ENCODE peak calls at places on chromosomes 6 and 20, in six cellular contexts. C is stomach, J is left lung, L is uterus, P is Peyer's patch, S is esophagus muscularis mucosa. K is an unnamed sample. For H3K27me3 and H3K36me3, the result is how much of the 10 kb centered on the place peaks cover.

GRCh38 chr20:10922941-10923340 is 249.1 kb upstream of the JAG1 start:
- DNase-seq in C (no peak), J (no peak), L (no peak), P (no peak), S (no peak), K (no peak)

GRCh38 chr6:71486466-71486865 is 197.9 kb downstream of the OGFRL1 start:
- DNase-seq in C (no peak), J (no peak), L (no peak), P (no peak), S (no peak), K (no peak)

GRCh38 chr6:55980627-55981211 is 105.3 kb upstream of the BMP5 start:
- DNase-seq in C (no peak), J (no peak), L (no peak), P (no peak), S (no peak), K (no peak)

GRCh38 chr6:7914991-7915789 is 4.6 kb upstream of the TXNDC5 start:
- DNase-seq in C (no peak), J (no peak), L (peak), P (no peak), S (no peak), K (peak)

GRCh38 chr6:154805288-154805911 is 72.2 kb downstream of the SCAF8 start:
- DNase-seq in C (no peak), J (no peak), L (no peak), P (no peak), S (no peak), K (no peak)

GRCh38 chr6:139325003-139325600 is 33.3 kb upstream of the TXLNB start:
- DNase-seq in C (no peak), J (no peak), L (no peak), P (no peak), S (no peak), K (no peak)

GRCh38 chr20:9974324-9974723 is 60.5 kb upstream of the ANKEF1 start:
- DNase-seq in C (no peak), J (no peak), L (no peak), P (no peak), S (no peak), K (no peak)

GRCh38 chr6:27592481-27593199 is 119.7 kb upstream of the ZNF184 start:
- DNase-seq in C (no peak), J (no peak), L (no peak), P (no peak), S (no peak), K (no peak)

GRCh38 chr20:46090095-46090388 is 280 bp upstream of the NCOA5 start:
- DNase-seq in C (no peak), J (no peak), L (no peak), P (no peak), S (no peak), K (no peak)

GRCh38 chr6:53793318-53793975 is 1.4 kb upstream of the LRRC1 start:
- DNase-seq in C (peak), J (peak), L (peak), P (peak), S (no peak), K (no peak)

GRCh38 chr6:14889172-14889571 is 356.7 kb upstream of the JARID2 start:
- DNase-seq in C (no peak), J (no peak), L (no peak), P (no peak), S (no peak), K (no peak)

GRCh38 chr6:53464942-53465460 is 79.9 kb downstream of the GCLC start:
- DNase-seq in C (no peak), J (no peak), L (peak), P (no peak), S (no peak), K (peak)

GRCh38 chr6:135088818-135089809 is 34.5 kb upstream of the HBS1L start:
- DNase-seq in C (no peak), J (no peak), L (no peak), P (no peak), S (no peak), K (no peak)

DNA sequence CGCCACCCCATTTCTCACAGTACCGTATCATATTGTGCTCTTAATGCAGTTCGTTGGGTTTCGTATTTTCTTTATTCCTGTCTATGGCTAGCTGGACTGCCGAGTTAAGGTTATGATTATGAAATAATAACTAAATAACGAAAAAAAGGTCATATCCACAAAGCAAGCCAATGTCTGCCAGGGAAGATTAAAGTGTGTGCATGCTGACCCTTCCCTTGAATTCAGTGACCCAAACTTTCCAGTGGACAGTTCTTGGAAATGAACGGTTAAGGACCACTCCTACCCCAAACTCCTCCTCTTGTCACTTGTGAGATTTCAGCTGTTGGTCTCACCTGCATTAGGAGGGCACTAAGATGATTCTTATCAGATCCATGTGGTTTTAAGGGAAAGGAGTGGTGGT is 171.6 kb downstream of the ZNF217 start:
- DNase-seq in C (no peak), J (no peak), L (no peak), P (no peak), S (no peak), K (no peak)
- H3K27me3 ChIP-seq in C (under half), J (under half), L (under half), P (under half), S (under half), K (under half)

GRCh38 chr6:168884646-168885086 is 369.0 kb downstream of the THBS2 start:
- DNase-seq in C (peak), J (peak), L (peak), P (peak), S (no peak), K (peak)
- TF ChIP-seq CTCF in C (no peak), J (peak), L (peak), P (peak), S (peak), K (peak)

GRCh38 chr6:34241351-34242215 is 4.9 kb downstream of the HMGA1 start:
- DNase-seq in C (no peak), J (peak), L (peak), P (no peak), S (peak), K (peak)

GRCh38 chr6:34239240-34239825 is 2.7 kb downstream of the HMGA1 start:
- DNase-seq in C (no peak), J (no peak), L (no peak), P (no peak), S (peak), K (no peak)

GRCh38 chr6:34238507-34239239 is 2.0 kb downstream of the HMGA1 start:
- DNase-seq in C (no peak), J (no peak), L (no peak), P (no peak), S (peak), K (peak)

GRCh38 chr6:34240329-34241248 is 3.9 kb downstream of the HMGA1 start:
- DNase-seq in C (no peak), J (peak), L (no peak), P (peak), S (peak), K (peak)

GRCh38 chr6:34239893-34240292 is 3.2 kb downstream of the HMGA1 start:
- DNase-seq in C (no peak), J (no peak), L (no peak), P (no peak), S (no peak), K (no peak)
- H3K36me3 ChIP-seq in C (under half), J (under half), L (under half), P (under half), S (under half), K (under half)

DNA sequence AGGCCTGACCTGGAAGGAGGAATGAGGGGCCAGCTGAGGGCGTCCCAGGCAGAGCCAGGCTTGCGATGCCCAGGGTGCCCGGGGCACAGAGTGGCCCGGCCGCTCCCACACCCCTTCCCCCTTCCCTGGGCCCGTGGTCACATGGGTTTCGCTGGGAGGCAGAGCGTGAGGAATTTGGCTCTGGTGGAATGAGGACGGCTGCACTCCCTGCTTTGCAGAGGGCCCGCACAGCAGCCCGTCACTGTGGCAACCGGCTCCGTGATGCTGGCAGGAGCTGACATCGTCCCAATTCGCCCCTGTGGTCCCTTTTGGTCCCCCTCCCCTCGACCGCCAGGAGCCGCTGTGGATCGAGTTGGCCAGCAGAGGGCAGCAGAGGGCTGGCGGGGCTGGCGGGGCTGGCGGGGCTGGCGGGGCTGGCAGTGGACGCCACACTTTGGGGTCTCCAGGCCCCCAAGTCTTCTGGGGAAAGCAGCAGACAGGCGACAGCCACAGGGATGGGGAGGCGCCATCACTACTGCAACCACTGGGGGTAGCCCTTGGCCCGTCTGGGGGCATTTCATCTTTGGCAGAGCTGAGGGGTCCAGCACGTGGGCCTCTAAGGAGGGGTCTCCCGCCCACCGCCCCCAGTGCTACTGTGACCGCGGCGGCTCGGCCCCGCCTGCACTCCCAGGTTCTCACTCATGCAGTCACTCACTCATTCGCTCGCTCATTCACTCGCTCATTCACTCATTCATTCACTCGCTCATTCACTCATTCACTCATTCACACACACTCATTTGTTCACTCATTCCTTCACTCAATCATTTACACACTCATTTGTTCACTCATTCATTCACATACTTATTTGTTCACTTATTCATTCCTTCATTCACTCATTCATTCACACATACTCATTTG is 49.7 kb upstream of the BHLHE23 start:
- DNase-seq in C (peak), J (peak), L (no peak), P (peak), S (no peak), K (peak)
- H3K27me3 ChIP-seq in C (half or more), J (under half), L (under half), P (under half), S (under half), K (half or more)

GRCh38 chr20:39289316-39289715 is 327.2 kb downstream of the DHX35 start:
- DNase-seq in C (no peak), J (no peak), L (no peak), P (no peak), S (no peak), K (no peak)
- TF ChIP-seq CTCF in C (no peak), J (no peak), L (no peak), P (no peak), S (no peak), K (no peak)

GRCh38 chr20:35502352-35502751 is 27.1 kb downstream of the C20orf173 start:
- DNase-seq in C (no peak), J (no peak), L (no peak), P (no peak), S (no peak), K (no peak)

GRCh38 chr20:35499271-35499670 is 30.2 kb downstream of the C20orf173 start:
- DNase-seq in C (no peak), J (no peak), L (no peak), P (no peak), S (no peak), K (no peak)

GRCh38 chr20:35496481-35496880 is 33.0 kb downstream of the C20orf173 start:
- DNase-seq in C (no peak), J (no peak), L (no peak), P (no peak), S (no peak), K (no peak)

GRCh38 chr20:35497320-35497719 is 32.1 kb downstream of the C20orf173 start:
- DNase-seq in C (no peak), J (no peak), L (peak), P (no peak), S (no peak), K (no peak)

DNA sequence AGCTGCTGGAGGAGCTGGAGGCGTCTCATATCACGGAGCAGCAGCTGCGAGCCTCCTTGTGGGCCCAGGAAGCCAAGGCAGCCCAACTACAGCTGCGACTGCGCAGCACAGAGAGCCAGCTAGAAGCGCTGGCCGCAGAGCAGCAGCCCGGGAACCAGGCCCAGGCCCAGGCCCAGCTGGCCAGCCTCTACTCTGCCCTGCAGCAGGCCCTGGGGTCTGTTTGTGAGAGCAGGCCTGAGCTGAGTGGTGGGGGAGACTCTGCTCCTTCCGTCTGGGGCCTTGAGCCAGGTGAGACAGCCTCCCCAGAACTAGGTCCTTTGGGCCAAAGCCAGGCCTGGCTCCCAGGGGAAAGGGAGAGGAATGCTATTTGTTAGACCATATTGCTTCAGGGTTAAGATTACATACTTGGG is 31.7 kb downstream of the C20orf173 start:
- DNase-seq in C (no peak), J (no peak), L (peak), P (no peak), S (peak), K (peak)
- H3K36me3 ChIP-seq in C (half or more), J (half or more), L (under half), P (half or more), S (half or more), K (half or more)

GRCh38 chr20:42190084-42190483 is 571.9 kb upstream of the CHD6 start:
- DNase-seq in C (no peak), J (no peak), L (no peak), P (no peak), S (no peak), K (no peak)
- H3K27me3 ChIP-seq in C (under half), J (under half), L (under half), P (under half), S (under half), K (under half)

GRCh38 chr6:72963946-72964345 is 261.4 kb downstream of the KHDC1L start:
- DNase-seq in C (no peak), J (no peak), L (no peak), P (no peak), S (no peak), K (no peak)
- TF ChIP-seq CTCF in C (no peak), J (no peak), L (no peak), P (no peak), S (no peak), K (no peak)

GRCh38 chr6:36078159-36078558 is 50.6 kb downstream of the MAPK14 start:
- DNase-seq in C (no peak), J (no peak), L (no peak), P (no peak), S (no peak), K (no peak)

GRCh38 chr6:36082318-36082717 is 48.0 kb upstream of the MAPK13 start:
- DNase-seq in C (no peak), J (no peak), L (no peak), P (no peak), S (no peak), K (no peak)

GRCh38 chr6:36076178-36077088 is 48.8 kb downstream of the MAPK14 start:
- DNase-seq in C (no peak), J (no peak), L (no peak), P (no peak), S (no peak), K (no peak)

GRCh38 chr6:36083446-36083845 is 46.9 kb upstream of the MAPK13 start:
- DNase-seq in C (no peak), J (no peak), L (no peak), P (no peak), S (no peak), K (no peak)

DNA sequence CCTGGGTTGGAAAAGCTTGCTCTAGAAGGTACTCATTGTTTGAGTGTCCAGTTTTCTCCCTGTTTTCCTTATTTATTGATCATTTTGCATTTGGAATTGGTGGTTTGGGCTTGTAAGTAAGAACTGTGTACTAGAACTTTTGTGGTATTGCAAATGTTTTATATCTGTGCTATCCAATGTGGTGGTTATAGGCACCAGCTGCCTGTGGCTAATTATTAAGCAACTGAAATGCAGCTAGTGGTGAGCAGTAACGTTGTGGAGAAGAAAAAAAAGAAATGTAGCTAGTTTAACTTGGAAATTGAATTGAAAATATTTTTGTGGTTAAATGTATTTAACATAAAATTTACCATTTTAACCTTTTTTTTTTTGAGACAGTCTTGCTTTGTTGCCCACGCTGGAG is 50.7 kb upstream of the MAPK13 start:
- DNase-seq in C (no peak), J (no peak), L (no peak), P (no peak), S (no peak), K (no peak)
- H3K36me3 ChIP-seq in C (half or more), J (half or more), L (under half), P (half or more), S (half or more), K (half or more)

GRCh38 chr6:38867726-38868125 is 152.6 kb downstream of the DNAH8 start:
- DNase-seq in C (no peak), J (no peak), L (no peak), P (no peak), S (no peak), K (no peak)
- H3K27me3 ChIP-seq in C (under half), J (under half), L (under half), P (under half), S (under half), K (under half)

K was measured in tibial artery.